ENCODE peak calls at places on chromosomes 3 and 15, in five cellular contexts. One of them, this sample, is unnamed.

GRCh38 chr3:171491412-171491811 is 31.2 kb upstream of the TNIK start:
- DNase-seq in suprapubic skin: no peak
- DNase-seq in Panc1: no peak
- DNase-seq in sigmoid colon: no peak
- DNase-seq in prostate gland: no peak
- DNase-seq in this sample: no peak

GRCh38 chr3:107598926-107599754 is 76.4 kb downstream of the BBX start:
- DNase-seq in suprapubic skin: no peak
- DNase-seq in Panc1: no peak
- DNase-seq in prostate gland: peak
- DNase-seq in sigmoid colon: peak
- DNase-seq in this sample: no peak

GRCh38 chr3:132788299-132788698 is 66.1 kb upstream of the NPHP3 start:
- DNase-seq in prostate gland: peak
- DNase-seq in Panc1: no peak
- DNase-seq in sigmoid colon: no peak
- DNase-seq in suprapubic skin: no peak
- DNase-seq in this sample: peak

GRCh38 chr3:157530637-157531300 is 27.6 kb upstream of the VEPH1 start:
- DNase-seq in sigmoid colon: no peak
- DNase-seq in prostate gland: no peak
- DNase-seq in suprapubic skin: no peak
- DNase-seq in Panc1: no peak
- DNase-seq in this sample: no peak

GRCh38 chr3:52670621-52671521 is 14.8 kb downstream of the PBRM1 start:
- DNase-seq in prostate gland: no peak
- DNase-seq in Panc1: peak
- DNase-seq in sigmoid colon: no peak
- DNase-seq in suprapubic skin: no peak
- DNase-seq in this sample: no peak

GRCh38 chr3:4495294-4496110 is 2.4 kb downstream of the ITPR1 start:
- DNase-seq in sigmoid colon: no peak
- DNase-seq in Panc1: no peak
- DNase-seq in suprapubic skin: no peak
- DNase-seq in prostate gland: no peak
- DNase-seq in this sample: no peak

GRCh38 chr3:161348791-161349400 is 22.4 kb downstream of the SPTSSB start:
- DNase-seq in prostate gland: no peak
- DNase-seq in Panc1: no peak
- DNase-seq in suprapubic skin: no peak
- DNase-seq in sigmoid colon: no peak
- DNase-seq in this sample: no peak

GRCh38 chr3:126672741-126673140 is 17.8 kb upstream of the TXNRD3 start:
- DNase-seq in suprapubic skin: no peak
- DNase-seq in prostate gland: no peak
- DNase-seq in sigmoid colon: no peak
- DNase-seq in Panc1: no peak
- DNase-seq in this sample: no peak

GRCh38 chr3:38960953-38961622 is 90.7 kb downstream of the SCN11A start:
- DNase-seq in suprapubic skin: no peak
- DNase-seq in sigmoid colon: no peak
- DNase-seq in prostate gland: peak
- DNase-seq in Panc1: no peak
- DNase-seq in this sample: peak

GRCh38 chr15:90953947-90954711 is 555 bp upstream of the RCCD1 start:
- DNase-seq in sigmoid colon: no peak
- DNase-seq in prostate gland: no peak
- DNase-seq in suprapubic skin: no peak
- DNase-seq in Panc1: no peak
- DNase-seq in this sample: no peak

GRCh38 chr3:28542351-28542750 is 193.7 kb upstream of the AZI2 start:
- DNase-seq in Panc1: no peak
- DNase-seq in sigmoid colon: no peak
- DNase-seq in prostate gland: no peak
- DNase-seq in suprapubic skin: no peak
- DNase-seq in this sample: no peak

GRCh38 chr3:170536712-170537111 is 49.2 kb downstream of the SLC7A14 start:
- DNase-seq in suprapubic skin: no peak
- DNase-seq in sigmoid colon: no peak
- DNase-seq in Panc1: no peak
- DNase-seq in prostate gland: no peak
- DNase-seq in this sample: no peak

GRCh38 chr3:160644491-160644890 is 32.5 kb upstream of the ARL14 start:
- DNase-seq in prostate gland: no peak
- DNase-seq in sigmoid colon: no peak
- DNase-seq in suprapubic skin: no peak
- DNase-seq in Panc1: no peak
- DNase-seq in this sample: no peak

GRCh38 chr3:94360982-94361381 is 298.1 kb downstream of the NSUN3 start:
- DNase-seq in sigmoid colon: peak
- DNase-seq in prostate gland: peak
- DNase-seq in Panc1: no peak
- DNase-seq in suprapubic skin: no peak
- DNase-seq in this sample: no peak

GRCh38 chr3:151434151-151434890 is 26.5 kb downstream of the IGSF10 start:
- DNase-seq in Panc1: peak
- DNase-seq in prostate gland: no peak
- DNase-seq in suprapubic skin: no peak
- DNase-seq in sigmoid colon: no peak
- DNase-seq in this sample: no peak

GRCh38 chr15:33985287-33985686 is 17.0 kb downstream of the CHRM5 start:
- DNase-seq in prostate gland: no peak
- DNase-seq in sigmoid colon: no peak
- DNase-seq in Panc1: no peak
- DNase-seq in suprapubic skin: no peak
- DNase-seq in this sample: no peak

GRCh38 chr3:113794526-113794925 is 44.1 kb upstream of the GRAMD1C start:
- DNase-seq in Panc1: no peak
- DNase-seq in suprapubic skin: no peak
- DNase-seq in prostate gland: no peak
- DNase-seq in sigmoid colon: no peak
- DNase-seq in this sample: no peak

GRCh38 chr3:111691293-111691909 is 96.3 kb upstream of the ZBED2 start:
- DNase-seq in sigmoid colon: no peak
- DNase-seq in Panc1: no peak
- DNase-seq in prostate gland: no peak
- DNase-seq in suprapubic skin: no peak
- DNase-seq in this sample: no peak

GRCh38 chr3:31065765-31066164 is 171.3 kb upstream of the GADL1 start:
- DNase-seq in Panc1: no peak
- DNase-seq in sigmoid colon: no peak
- DNase-seq in suprapubic skin: no peak
- DNase-seq in prostate gland: no peak
- DNase-seq in this sample: no peak

GRCh38 chr3:186732169-186732766 is 15.1 kb downstream of the KNG1 start:
- DNase-seq in sigmoid colon: no peak
- DNase-seq in suprapubic skin: no peak
- DNase-seq in prostate gland: no peak
- DNase-seq in Panc1: no peak
- DNase-seq in this sample: no peak

GRCh38 chr3:127307431-127307830 is 19.6 kb upstream of the PRR20G start:
- DNase-seq in suprapubic skin: no peak
- DNase-seq in sigmoid colon: no peak
- DNase-seq in Panc1: no peak
- DNase-seq in prostate gland: no peak
- DNase-seq in this sample: no peak

DNA sequence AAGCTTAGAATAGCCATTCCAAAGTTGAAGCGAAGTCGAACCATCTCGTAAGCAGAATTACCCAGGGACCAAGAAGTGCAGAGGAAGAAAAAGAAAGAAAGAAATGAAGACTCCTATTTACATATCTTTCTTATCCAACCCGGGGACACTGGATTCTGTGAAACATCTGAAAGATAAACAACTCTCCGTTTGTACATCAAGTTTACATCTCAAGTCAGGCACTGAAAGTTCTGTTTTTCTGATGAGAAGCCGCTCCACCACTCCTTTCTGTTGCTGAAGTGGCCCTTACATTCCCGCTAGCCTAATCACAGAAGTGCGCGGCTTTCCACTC is 268 bp upstream of the GANC start:
- DNase-seq in prostate gland: no peak
- DNase-seq in sigmoid colon: no peak
- DNase-seq in Panc1: no peak
- DNase-seq in suprapubic skin: no peak
- DNase-seq in this sample: no peak
- TF ChIP-seq POLR2AphosphoS5 in prostate gland: no peak
- TF ChIP-seq POLR2AphosphoS5 in sigmoid colon: peak
- TF ChIP-seq POLR2AphosphoS5 in Panc1: no peak
- TF ChIP-seq POLR2AphosphoS5 in suprapubic skin: no peak
- TF ChIP-seq POLR2AphosphoS5 in this sample: no peak

GRCh38 chr3:122678496-122678895 is 2.1 kb upstream of the PARP14 start:
- DNase-seq in prostate gland: no peak
- DNase-seq in sigmoid colon: no peak
- DNase-seq in suprapubic skin: no peak
- DNase-seq in Panc1: no peak
- DNase-seq in this sample: no peak
- H3K4me3 ChIP-seq in prostate gland: no peak
- H3K4me3 ChIP-seq in sigmoid colon: no peak
- H3K4me3 ChIP-seq in suprapubic skin: no peak
- H3K4me3 ChIP-seq in Panc1: no peak
- H3K4me3 ChIP-seq in this sample: no peak

GRCh38 chr3:40336101-40336500 is 26.6 kb downstream of the EIF1B start:
- DNase-seq in sigmoid colon: no peak
- DNase-seq in Panc1: no peak
- DNase-seq in suprapubic skin: no peak
- DNase-seq in prostate gland: no peak
- DNase-seq in this sample: no peak
- TF ChIP-seq POLR2AphosphoS5 in sigmoid colon: no peak
- TF ChIP-seq POLR2AphosphoS5 in Panc1: no peak
- TF ChIP-seq POLR2AphosphoS5 in suprapubic skin: no peak
- TF ChIP-seq POLR2AphosphoS5 in prostate gland: no peak
- TF ChIP-seq POLR2AphosphoS5 in this sample: no peak

GRCh38 chr3:11611271-11611893 is 32.3 kb downstream of the VGLL4 start:
- DNase-seq in prostate gland: no peak
- DNase-seq in Panc1: no peak
- DNase-seq in sigmoid colon: no peak
- DNase-seq in suprapubic skin: no peak
- DNase-seq in this sample: no peak
- H3K4me3 ChIP-seq in prostate gland: no peak
- H3K4me3 ChIP-seq in Panc1: peak
- H3K4me3 ChIP-seq in sigmoid colon: no peak
- H3K4me3 ChIP-seq in suprapubic skin: no peak
- H3K4me3 ChIP-seq in this sample: no peak

GRCh38 chr3:138939563-138940241 is 7.2 kb downstream of the FOXL2 start:
- DNase-seq in suprapubic skin: no peak
- DNase-seq in prostate gland: no peak
- DNase-seq in sigmoid colon: peak
- DNase-seq in Panc1: no peak
- DNase-seq in this sample: no peak
- TF ChIP-seq POLR2AphosphoS5 in suprapubic skin: no peak
- TF ChIP-seq POLR2AphosphoS5 in prostate gland: no peak
- TF ChIP-seq POLR2AphosphoS5 in sigmoid colon: peak
- TF ChIP-seq POLR2AphosphoS5 in Panc1: no peak
- TF ChIP-seq POLR2AphosphoS5 in this sample: no peak

DNA sequence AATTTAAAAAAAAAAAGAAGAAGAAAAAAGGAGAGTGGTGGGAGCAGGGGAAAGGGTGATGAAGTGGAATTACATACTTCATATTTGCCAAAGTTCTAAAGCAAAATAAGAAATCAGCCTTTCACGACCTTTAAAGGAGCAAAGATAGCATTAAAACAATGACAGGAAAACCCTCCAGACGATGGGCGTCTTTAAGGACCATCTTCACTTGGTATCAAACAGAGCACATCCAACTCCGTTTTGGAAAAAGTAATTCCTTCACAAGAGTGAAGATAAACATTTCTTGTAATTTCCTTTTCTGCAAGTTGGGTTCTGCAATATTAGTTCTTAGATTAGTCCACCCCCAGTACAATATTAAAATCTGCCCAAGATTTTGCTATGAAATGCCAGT is 32.8 kb downstream of the FRMD4B start:
- DNase-seq in Panc1: no peak
- DNase-seq in suprapubic skin: no peak
- DNase-seq in sigmoid colon: no peak
- DNase-seq in prostate gland: no peak
- DNase-seq in this sample: no peak
- H3K4me3 ChIP-seq in Panc1: no peak
- H3K4me3 ChIP-seq in suprapubic skin: peak
- H3K4me3 ChIP-seq in sigmoid colon: peak
- H3K4me3 ChIP-seq in prostate gland: no peak
- H3K4me3 ChIP-seq in this sample: peak